ENCODE peak calls at places on chromosomes 4 and X, in ten cellular contexts. H, L, N, O, Y, B, J, V, T and A are unnamed samples.

GRCh38 chrX:21295246-21295820 is 78.9 kb upstream of the CNKSR2 start:
- DNase-seq in H (no peak), L (no peak), N (no peak), O (no peak), Y (peak; percentile 22), B (no peak), J (no peak), V (no peak), T (no peak), A (no peak)

GRCh38 chrX:9110808-9111207 is 76.9 kb upstream of the FAM9B start:
- DNase-seq in H (no peak), L (no peak), N (no peak), O (no peak), Y (no peak), B (no peak), J (no peak), V (no peak), T (no peak), A (no peak)

GRCh38 chrX:21932277-21932996 is 8.1 kb upstream of the SMS start:
- DNase-seq in H (peak; percentile 44), L (peak; percentile 91), N (no peak), O (peak; percentile 80), Y (no peak), B (no peak), J (no peak), V (no peak), T (no peak), A (no peak)

GRCh38 chrX:53080628-53081580 is 1.3 kb upstream of the TSPYL2 start:
- DNase-seq in H (no peak), L (no peak), N (no peak), O (no peak), Y (no peak), B (no peak), J (no peak), V (no peak), T (peak; percentile 23), A (no peak)

GRCh38 chr4:169058312-169058711 is 48.3 kb upstream of the CBR4 start:
- DNase-seq in H (no peak), L (no peak), N (no peak), O (no peak), Y (no peak), B (no peak), J (peak; percentile 59), V (no peak), T (no peak), A (no peak)

GRCh38 chr4:151147000-151147399 is 47.6 kb downstream of the RPS3A start:
- DNase-seq in H (no peak), L (peak; percentile 79), N (no peak), O (no peak), Y (no peak), B (no peak), J (no peak), V (no peak), T (no peak), A (no peak)

GRCh38 chr4:57504139-57504538 is 394.0 kb upstream of the IGFBP7 start:
- DNase-seq in H (no peak), L (no peak), N (no peak), O (no peak), Y (no peak), B (no peak), J (no peak), V (no peak), T (no peak), A (no peak)

GRCh38 chrX:37918168-37918567 is 70.8 kb upstream of the DYNLT3 start:
- DNase-seq in H (no peak), L (no peak), N (no peak), O (no peak), Y (no peak), B (no peak), J (no peak), V (no peak), T (no peak), A (no peak)

GRCh38 chr4:3342182-3342854 is 49.5 kb downstream of the RGS12 start:
- DNase-seq in H (no peak), L (peak; percentile 76), N (no peak), O (peak; percentile 25), Y (no peak), B (peak; percentile 55), J (no peak), V (no peak), T (no peak), A (no peak)

GRCh38 chr4:3340038-3340702 is 47.3 kb downstream of the RGS12 start:
- DNase-seq in H (no peak), L (no peak), N (no peak), O (no peak), Y (no peak), B (no peak), J (no peak), V (peak; percentile 74), T (no peak), A (no peak)

GRCh38 chr4:3341760-3342159 is 48.9 kb downstream of the RGS12 start:
- DNase-seq in H (no peak), L (no peak), N (no peak), O (no peak), Y (no peak), B (no peak), J (no peak), V (no peak), T (no peak), A (no peak)

GRCh38 chr4:3339566-3339965 is 46.7 kb downstream of the RGS12 start:
- DNase-seq in H (no peak), L (no peak), N (no peak), O (no peak), Y (no peak), B (no peak), J (no peak), V (peak; percentile 86), T (no peak), A (no peak)

DNA sequence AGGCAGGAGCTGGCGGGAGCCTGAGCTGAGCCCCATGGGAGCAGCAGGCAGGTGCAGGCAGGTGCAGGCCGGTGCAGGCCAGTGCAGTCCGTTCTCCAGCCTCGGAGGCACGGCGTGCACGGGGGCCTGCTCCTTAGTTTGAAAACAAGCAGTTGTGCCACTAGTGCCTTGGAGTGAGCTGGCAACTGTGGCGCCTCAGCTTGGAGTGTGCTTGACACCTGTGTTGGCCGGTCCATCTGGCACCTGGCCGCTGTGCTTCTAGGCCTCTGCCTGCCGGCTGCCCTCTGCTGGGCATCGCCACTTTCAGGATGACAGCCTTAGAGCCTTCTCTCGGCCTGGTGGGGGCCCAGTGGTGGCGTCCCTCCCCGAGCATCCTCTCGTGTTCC is 47.9 kb downstream of the RGS12 start:
- DNase-seq in H (peak; percentile 3), L (no peak), N (no peak), O (no peak), Y (no peak), B (no peak), J (no peak), V (peak; percentile 86), T (no peak), A (no peak)
- TF ChIP-seq CTCF in H (peak; percentile 26), L (no peak), N (no peak), O (no peak), Y (peak; percentile 20), B (no peak), J (peak; percentile 12), V (no peak), T (no peak), A (no peak)

GRCh38 chr4:18075823-18076433 is 54.4 kb upstream of the LCORL start:
- DNase-seq in H (no peak), L (no peak), N (no peak), O (no peak), Y (peak; percentile 50), B (no peak), J (peak; percentile 34), V (no peak), T (peak; percentile 4), A (no peak)
- TF ChIP-seq CTCF in H (peak; percentile 10), L (no peak), N (no peak), O (peak; percentile 15), Y (peak; percentile 65), B (peak; percentile 1), J (peak; percentile 59), V (no peak), T (peak; percentile 26), A (peak; percentile 17)

GRCh38 chr4:158530391-158530790 is 8.7 kb downstream of the RXFP1 start:
- DNase-seq in H (no peak), L (peak; percentile 21), N (no peak), O (no peak), Y (no peak), B (no peak), J (no peak), V (no peak), T (no peak), A (no peak)

GRCh38 chr4:158534727-158535126 is 13.0 kb downstream of the RXFP1 start:
- DNase-seq in H (no peak), L (no peak), N (no peak), O (no peak), Y (no peak), B (no peak), J (no peak), V (no peak), T (no peak), A (no peak)

GRCh38 chr4:158532556-158533231 is 11.0 kb downstream of the RXFP1 start:
- DNase-seq in H (no peak), L (no peak), N (no peak), O (no peak), Y (no peak), B (no peak), J (no peak), V (no peak), T (no peak), A (no peak)

GRCh38 chr4:158529505-158529904 is 7.8 kb downstream of the RXFP1 start:
- DNase-seq in H (no peak), L (no peak), N (no peak), O (no peak), Y (no peak), B (no peak), J (no peak), V (no peak), T (no peak), A (no peak)

DNA sequence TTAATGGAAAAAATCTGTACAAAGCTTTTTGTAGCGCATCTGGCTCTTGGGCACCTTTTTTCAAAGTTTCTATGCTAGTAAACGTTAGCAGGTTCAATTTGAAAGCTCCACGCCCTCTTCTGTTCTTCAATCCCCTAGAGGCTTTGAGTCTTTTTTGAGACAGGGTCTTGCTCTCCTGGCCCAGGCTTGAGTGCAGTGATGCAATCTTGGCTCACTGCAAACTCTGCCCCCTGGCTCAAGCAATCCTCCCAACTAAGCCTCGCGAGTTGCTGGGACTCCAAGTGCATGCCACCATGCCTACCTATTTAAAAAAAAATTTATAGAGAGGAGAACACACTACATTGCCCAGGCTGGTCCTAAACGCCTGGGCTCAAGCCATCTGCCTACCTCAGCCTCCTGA is 9.2 kb downstream of the RXFP1 start:
- DNase-seq in H (no peak), L (no peak), N (no peak), O (no peak), Y (no peak), B (no peak), J (no peak), V (no peak), T (no peak), A (no peak)
- TF ChIP-seq CTCF in H (no peak), L (no peak), N (no peak), O (no peak), Y (no peak), B (no peak), J (no peak), V (no peak), T (no peak), A (no peak)

DNA sequence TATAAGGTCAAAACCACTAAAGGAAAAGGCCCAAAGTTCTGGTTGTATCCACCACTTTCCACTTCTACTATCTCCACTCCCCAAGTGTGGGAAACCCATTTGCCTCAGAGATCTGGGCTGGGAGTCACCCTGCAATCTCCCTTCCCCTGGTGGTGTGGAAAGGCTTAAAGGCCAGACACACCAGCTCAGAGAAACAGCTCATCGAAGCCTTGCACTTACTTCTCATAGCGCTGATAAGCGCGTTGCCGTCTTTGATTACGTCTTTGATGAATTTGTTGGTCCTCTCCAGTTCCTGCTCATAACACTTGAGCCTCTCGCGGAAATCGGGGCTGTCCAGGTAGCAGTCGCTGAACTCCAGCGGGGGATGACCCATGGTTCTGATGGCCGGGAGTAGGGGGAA is 647 bp downstream of the OPHN1 start:
- DNase-seq in H (no peak), L (no peak), N (no peak), O (no peak), Y (no peak), B (no peak), J (no peak), V (no peak), T (no peak), A (no peak)
- TF ChIP-seq CTCF in H (no peak), L (peak; percentile 11), N (no peak), O (peak; percentile 1), Y (no peak), B (no peak), J (no peak), V (no peak), T (no peak), A (no peak)